ENCODE peak calls at places on chromosomes 13 and 19, in four cellular contexts. One of them, this sample, is unnamed.

GRCh38 chr13:99218545-99218944 is 17.9 kb downstream of the UBAC2 start:
- DNase-seq in ecto neural progenitor cell: no peak
- DNase-seq in NCI-H2107: no peak
- DNase-seq in ELF-1: peak
- DNase-seq in this sample: no peak

GRCh38 chr13:78601124-78601885 is 2.0 kb downstream of the POU4F1 start:
- DNase-seq in NCI-H2107: no peak
- DNase-seq in ELF-1: peak
- DNase-seq in ecto neural progenitor cell: peak
- DNase-seq in this sample: peak

GRCh38 chr13:29815336-29815735 is 35.1 kb downstream of the UBL3 start:
- DNase-seq in ELF-1: no peak
- DNase-seq in NCI-H2107: no peak
- DNase-seq in ecto neural progenitor cell: no peak
- DNase-seq in this sample: no peak

GRCh38 chr13:33784738-33785137 is 33.2 kb upstream of the RFC3 start:
- DNase-seq in NCI-H2107: no peak
- DNase-seq in ecto neural progenitor cell: no peak
- DNase-seq in ELF-1: no peak
- DNase-seq in this sample: no peak

GRCh38 chr19:1125601-1126533 is 22.1 kb downstream of the GPX4 start:
- DNase-seq in NCI-H2107: no peak
- DNase-seq in ELF-1: no peak
- DNase-seq in ecto neural progenitor cell: no peak
- DNase-seq in this sample: no peak

GRCh38 chr13:41458939-41459753 is 1.8 kb downstream of the RGCC start:
- DNase-seq in ecto neural progenitor cell: no peak
- DNase-seq in NCI-H2107: peak
- DNase-seq in ELF-1: peak
- DNase-seq in this sample: no peak

GRCh38 chr13:84405286-84405685 is 523.0 kb upstream of the SLITRK1 start:
- DNase-seq in ecto neural progenitor cell: no peak
- DNase-seq in ELF-1: no peak
- DNase-seq in NCI-H2107: no peak
- DNase-seq in this sample: no peak

GRCh38 chr13:50801087-50801931 is 42.2 kb downstream of the DLEU7 start:
- DNase-seq in NCI-H2107: peak
- DNase-seq in ecto neural progenitor cell: peak
- DNase-seq in ELF-1: peak
- DNase-seq in this sample: peak

GRCh38 chr19:10238172-10238783 is 7.1 kb upstream of the S1PR2 start:
- DNase-seq in ELF-1: no peak
- DNase-seq in ecto neural progenitor cell: no peak
- DNase-seq in NCI-H2107: peak
- DNase-seq in this sample: no peak

GRCh38 chr19:40225440-40226305 is 816 bp downstream of the CCNP start:
- DNase-seq in NCI-H2107: no peak
- DNase-seq in ecto neural progenitor cell: peak
- DNase-seq in ELF-1: no peak
- DNase-seq in this sample: no peak

GRCh38 chr13:78341032-78341431 is 262.3 kb downstream of the POU4F1 start:
- DNase-seq in ecto neural progenitor cell: no peak
- DNase-seq in NCI-H2107: no peak
- DNase-seq in ELF-1: no peak
- DNase-seq in this sample: no peak

GRCh38 chr13:39306639-39307589 is 268.7 kb downstream of the NHLRC3 start:
- DNase-seq in NCI-H2107: no peak
- DNase-seq in ELF-1: no peak
- DNase-seq in ecto neural progenitor cell: no peak
- DNase-seq in this sample: no peak

GRCh38 chr13:101292711-101293110 is 123.6 kb downstream of the NALCN start:
- DNase-seq in NCI-H2107: no peak
- DNase-seq in ELF-1: no peak
- DNase-seq in ecto neural progenitor cell: no peak
- DNase-seq in this sample: no peak

GRCh38 chr13:82571653-82572052 is 1310.6 kb downstream of the SLITRK1 start:
- DNase-seq in NCI-H2107: no peak
- DNase-seq in ELF-1: no peak
- DNase-seq in ecto neural progenitor cell: no peak
- DNase-seq in this sample: no peak

GRCh38 chr19:48819366-48819816 is 8.6 kb upstream of the BCAT2 start:
- DNase-seq in ELF-1: no peak
- DNase-seq in NCI-H2107: peak
- DNase-seq in ecto neural progenitor cell: no peak
- DNase-seq in this sample: no peak

GRCh38 chr19:56383826-56384605 is 9.3 kb downstream of the ZNF582 start:
- DNase-seq in ELF-1: no peak
- DNase-seq in ecto neural progenitor cell: no peak
- DNase-seq in NCI-H2107: no peak
- DNase-seq in this sample: no peak

GRCh38 chr19:31350033-31350692 is 927 bp upstream of the TSHZ3 start:
- DNase-seq in ecto neural progenitor cell: peak
- DNase-seq in NCI-H2107: no peak
- DNase-seq in ELF-1: no peak
- DNase-seq in this sample: no peak

GRCh38 chr19:28468701-28469459 is 744.1 kb downstream of the UQCRFS1 start:
- DNase-seq in NCI-H2107: no peak
- DNase-seq in ecto neural progenitor cell: no peak
- DNase-seq in ELF-1: no peak
- DNase-seq in this sample: no peak

GRCh38 chr19:53008061-53008778 is 5.5 kb upstream of the ERVV-1 start:
- DNase-seq in NCI-H2107: no peak
- DNase-seq in ecto neural progenitor cell: no peak
- DNase-seq in ELF-1: no peak
- DNase-seq in this sample: no peak

GRCh38 chr13:97353927-97354326 is 80.0 kb upstream of the RAP2A start:
- DNase-seq in ELF-1: no peak
- DNase-seq in ecto neural progenitor cell: no peak
- DNase-seq in NCI-H2107: no peak
- DNase-seq in this sample: no peak

GRCh38 chr19:33293255-33294057 is 8.9 kb downstream of the CEBPA start:
- DNase-seq in ecto neural progenitor cell: no peak
- DNase-seq in NCI-H2107: no peak
- DNase-seq in ELF-1: no peak
- DNase-seq in this sample: no peak

GRCh38 chr13:109151696-109152095 is 522.3 kb downstream of the MYO16 start:
- DNase-seq in NCI-H2107: no peak
- DNase-seq in ecto neural progenitor cell: no peak
- DNase-seq in ELF-1: no peak
- DNase-seq in this sample: no peak

GRCh38 chr19:58001895-58002369 is 688 bp downstream of the ZNF606 start:
- DNase-seq in ELF-1: no peak
- DNase-seq in NCI-H2107: no peak
- DNase-seq in ecto neural progenitor cell: no peak
- DNase-seq in this sample: no peak

GRCh38 chr19:7640803-7641202 is 3.9 kb downstream of the STXBP2 start:
- DNase-seq in ELF-1: no peak
- DNase-seq in ecto neural progenitor cell: no peak
- DNase-seq in NCI-H2107: no peak
- DNase-seq in this sample: no peak

GRCh38 chr19:47497073-47497766 is 13.2 kb upstream of the KPTN start:
- DNase-seq in ELF-1: no peak
- DNase-seq in NCI-H2107: no peak
- DNase-seq in ecto neural progenitor cell: no peak
- DNase-seq in this sample: no peak

This sample was measured in neuronal stem cell.